ENCODE peak calls at places on chromosomes 1 and 21, in five cellular contexts. Y, T, U, D and J are unnamed samples.

GRCh38 chr1:154190550-154190949 is 1.4 kb downstream of the TPM3 start:
- DNase-seq in Y (no peak), T (peak; percentile 86), U (peak; percentile 17), D (peak; percentile 47), J (peak; percentile 44)

GRCh38 chr1:55504306-55504706 is 289.1 kb upstream of the USP24 start:
- DNase-seq in Y (no peak), T (no peak), U (no peak), D (no peak), J (peak; percentile 50)

GRCh38 chr21:36061445-36061844 is 1.1 kb upstream of the SETD4 start:
- DNase-seq in Y (no peak), T (no peak), U (no peak), D (no peak), J (no peak)

GRCh38 chr1:248618878-248619277 is 16.0 kb downstream of the OR2T11 start:
- DNase-seq in Y (peak; percentile 40), T (peak; percentile 2), U (peak; percentile 4), D (no peak), J (peak; percentile 50)

GRCh38 chr1:237873487-237873927 is 17.2 kb downstream of the ZP4 start:
- DNase-seq in Y (no peak), T (peak; percentile 0), U (peak; percentile 5), D (peak; percentile 88), J (no peak)

GRCh38 chr1:9294440-9294773 is 1.7 kb downstream of the SPSB1 start:
- DNase-seq in Y (no peak), T (peak; percentile 90), U (no peak), D (peak; percentile 88), J (peak; percentile 83)

GRCh38 chr1:163472267-163472666 is 150.5 kb downstream of the NUF2 start:
- DNase-seq in Y (no peak), T (no peak), U (no peak), D (peak; percentile 9), J (no peak)

GRCh38 chr1:3187415-3188149 is 118.6 kb downstream of the PRDM16 start:
- DNase-seq in Y (no peak), T (no peak), U (no peak), D (no peak), J (no peak)

GRCh38 chr1:43303477-43304286 is 2.9 kb downstream of the TIE1 start:
- DNase-seq in Y (no peak), T (no peak), U (no peak), D (no peak), J (no peak)

GRCh38 chr1:74689800-74690696 is 16.5 kb upstream of the ERICH3 start:
- DNase-seq in Y (no peak), T (peak; percentile 73), U (peak; percentile 24), D (peak; percentile 59), J (peak; percentile 75)

GRCh38 chr1:226506921-226507320 is 41.6 kb upstream of the STUM start:
- DNase-seq in Y (no peak), T (no peak), U (no peak), D (no peak), J (no peak)

GRCh38 chr1:160789702-160790611 is 6.0 kb upstream of the LY9 start:
- DNase-seq in Y (no peak), T (no peak), U (no peak), D (no peak), J (no peak)

GRCh38 chr1:225890346-225891228 is 1.6 kb upstream of the LEFTY1 start:
- DNase-seq in Y (no peak), T (peak; percentile 23), U (no peak), D (no peak), J (no peak)

GRCh38 chr1:226995966-226996332 is 55.9 kb downstream of the COQ8A start:
- DNase-seq in Y (no peak), T (no peak), U (no peak), D (no peak), J (no peak)

GRCh38 chr1:205170532-205171269 is 40.8 kb downstream of the DSTYK start:
- DNase-seq in Y (no peak), T (no peak), U (no peak), D (no peak), J (no peak)

GRCh38 chr1:61310057-61310456 is 227.7 kb downstream of the NFIA start:
- DNase-seq in Y (no peak), T (no peak), U (no peak), D (no peak), J (no peak)
- H3K4me3 ChIP-seq in Y (no peak overlapping the region), T (no peak overlapping the region), U (no peak overlapping the region), D (no peak overlapping the region), J (no peak overlapping the region)

GRCh38 chr1:199545780-199546179 is 481.7 kb upstream of the NR5A2 start:
- DNase-seq in Y (no peak), T (peak; percentile 19), U (no peak), D (no peak), J (no peak)
- TF ChIP-seq CTCF in Y (no peak), T (peak; percentile 4), U (peak; percentile 21), D (peak; percentile 28), J (peak; percentile 2)

GRCh38 chr1:183841950-183842816 is 37.3 kb downstream of the RGL1 start:
- DNase-seq in Y (peak; percentile 31), T (peak; percentile 97), U (peak; percentile 95), D (peak; percentile 94), J (peak; percentile 99)
- H3K4me3 ChIP-seq in Y (peak overlapping the region; percentile 15), T (peak overlapping the region; percentile 23), U (no peak overlapping the region), D (no peak overlapping the region), J (no peak overlapping the region)

GRCh38 chr1:228265167-228265566 is 57.3 kb downstream of the OBSCN start:
- DNase-seq in Y (no peak), T (peak; percentile 46), U (peak; percentile 8), D (no peak), J (peak; percentile 37)
- TF ChIP-seq CTCF in Y (peak; percentile 8), T (peak; percentile 15), U (peak; percentile 40), D (no peak), J (peak; percentile 40)

GRCh38 chr1:184974837-184975115 is 468 bp upstream of the NIBAN1 start:
- DNase-seq in Y (no peak), T (no peak), U (no peak), D (no peak), J (no peak)
- H3K4me3 ChIP-seq in Y (peak overlapping the region; percentile 65), T (no peak overlapping the region), U (no peak overlapping the region), D (no peak overlapping the region), J (peak overlapping the region; percentile 68)